ENCODE peak calls at places on chromosomes 12 and 14, in seven cellular contexts. One of them, this sample, is unnamed.

GRCh38 chr14:102215071-102215470 is 75.4 kb downstream of the WDR20 start:
- DNase-seq in germinal center: no peak
- DNase-seq in vagina: no peak
- DNase-seq in central memory CD4-positive, alpha-beta T cell: no peak
- DNase-seq in CD14-positive monocyte: peak
- DNase-seq in hypothalamus: peak
- DNase-seq in T1000: no peak
- DNase-seq in this sample: no peak

GRCh38 chr14:78157855-78158436 is 12.2 kb upstream of the NRXN3 start:
- DNase-seq in germinal center: no peak
- DNase-seq in hypothalamus: no peak
- DNase-seq in CD14-positive monocyte: no peak
- DNase-seq in central memory CD4-positive, alpha-beta T cell: no peak
- DNase-seq in T1000: no peak
- DNase-seq in vagina: no peak
- DNase-seq in this sample: no peak

GRCh38 chr14:60632257-60632656 is 17.0 kb downstream of the SIX1 start:
- DNase-seq in central memory CD4-positive, alpha-beta T cell: no peak
- DNase-seq in germinal center: no peak
- DNase-seq in hypothalamus: no peak
- DNase-seq in CD14-positive monocyte: no peak
- DNase-seq in vagina: no peak
- DNase-seq in T1000: no peak
- DNase-seq in this sample: no peak

GRCh38 chr12:121810833-121811433 is 7.1 kb downstream of the SETD1B start:
- DNase-seq in hypothalamus: no peak
- DNase-seq in germinal center: no peak
- DNase-seq in T1000: no peak
- DNase-seq in CD14-positive monocyte: no peak
- DNase-seq in central memory CD4-positive, alpha-beta T cell: no peak
- DNase-seq in vagina: no peak
- DNase-seq in this sample: no peak

GRCh38 chr12:39359644-39360043 is 83.3 kb downstream of the KIF21A start:
- DNase-seq in CD14-positive monocyte: no peak
- DNase-seq in hypothalamus: no peak
- DNase-seq in central memory CD4-positive, alpha-beta T cell: no peak
- DNase-seq in vagina: no peak
- DNase-seq in germinal center: no peak
- DNase-seq in T1000: no peak
- DNase-seq in this sample: no peak

GRCh38 chr14:73887116-73887490 is 444 bp downstream of the ZNF410 start:
- DNase-seq in CD14-positive monocyte: no peak
- DNase-seq in hypothalamus: no peak
- DNase-seq in T1000: no peak
- DNase-seq in central memory CD4-positive, alpha-beta T cell: no peak
- DNase-seq in vagina: peak
- DNase-seq in germinal center: peak
- DNase-seq in this sample: peak

GRCh38 chr12:90333939-90334338 is 621.0 kb downstream of the CCER1 start:
- DNase-seq in T1000: no peak
- DNase-seq in germinal center: no peak
- DNase-seq in vagina: no peak
- DNase-seq in central memory CD4-positive, alpha-beta T cell: no peak
- DNase-seq in hypothalamus: no peak
- DNase-seq in CD14-positive monocyte: no peak
- DNase-seq in this sample: no peak

GRCh38 chr14:105136401-105137322 is 31.9 kb downstream of the JAG2 start:
- DNase-seq in T1000: no peak
- DNase-seq in hypothalamus: no peak
- DNase-seq in CD14-positive monocyte: no peak
- DNase-seq in central memory CD4-positive, alpha-beta T cell: no peak
- DNase-seq in vagina: no peak
- DNase-seq in germinal center: no peak
- DNase-seq in this sample: no peak

GRCh38 chr12:115451785-115452736 is 768.1 kb upstream of the TBX3 start:
- DNase-seq in germinal center: peak
- DNase-seq in hypothalamus: no peak
- DNase-seq in CD14-positive monocyte: no peak
- DNase-seq in vagina: no peak
- DNase-seq in T1000: no peak
- DNase-seq in central memory CD4-positive, alpha-beta T cell: no peak
- DNase-seq in this sample: peak

GRCh38 chr12:45289245-45290217 is 73.6 kb downstream of the ANO6 start:
- DNase-seq in germinal center: no peak
- DNase-seq in hypothalamus: no peak
- DNase-seq in central memory CD4-positive, alpha-beta T cell: no peak
- DNase-seq in vagina: no peak
- DNase-seq in CD14-positive monocyte: no peak
- DNase-seq in T1000: no peak
- DNase-seq in this sample: peak

GRCh38 chr12:26847431-26847830 is 14.4 kb upstream of the ITPR2 start:
- DNase-seq in T1000: no peak
- DNase-seq in vagina: no peak
- DNase-seq in germinal center: no peak
- DNase-seq in hypothalamus: no peak
- DNase-seq in central memory CD4-positive, alpha-beta T cell: no peak
- DNase-seq in CD14-positive monocyte: no peak
- DNase-seq in this sample: no peak

GRCh38 chr12:68236421-68237059 is 10.9 kb upstream of the IL26 start:
- DNase-seq in central memory CD4-positive, alpha-beta T cell: peak
- DNase-seq in CD14-positive monocyte: no peak
- DNase-seq in T1000: no peak
- DNase-seq in germinal center: peak
- DNase-seq in vagina: no peak
- DNase-seq in hypothalamus: no peak
- DNase-seq in this sample: peak

GRCh38 chr12:127273621-127274020 is 993.3 kb upstream of the TMEM132C start:
- DNase-seq in central memory CD4-positive, alpha-beta T cell: no peak
- DNase-seq in T1000: no peak
- DNase-seq in hypothalamus: no peak
- DNase-seq in germinal center: no peak
- DNase-seq in CD14-positive monocyte: no peak
- DNase-seq in vagina: peak
- DNase-seq in this sample: no peak

GRCh38 chr12:95204141-95204866 is 13.0 kb downstream of the FGD6 start:
- DNase-seq in vagina: peak
- DNase-seq in hypothalamus: no peak
- DNase-seq in germinal center: no peak
- DNase-seq in CD14-positive monocyte: peak
- DNase-seq in T1000: peak
- DNase-seq in central memory CD4-positive, alpha-beta T cell: no peak
- DNase-seq in this sample: no peak

GRCh38 chr14:94601961-94602391 is 10.2 kb upstream of the SERPINA3 start:
- DNase-seq in T1000: no peak
- DNase-seq in CD14-positive monocyte: no peak
- DNase-seq in central memory CD4-positive, alpha-beta T cell: no peak
- DNase-seq in vagina: peak
- DNase-seq in hypothalamus: no peak
- DNase-seq in germinal center: no peak
- DNase-seq in this sample: no peak

GRCh38 chr12:50515587-50515986 is 10.8 kb downstream of the DIP2B start:
- DNase-seq in vagina: no peak
- DNase-seq in central memory CD4-positive, alpha-beta T cell: no peak
- DNase-seq in T1000: no peak
- DNase-seq in germinal center: no peak
- DNase-seq in hypothalamus: no peak
- DNase-seq in CD14-positive monocyte: no peak
- DNase-seq in this sample: no peak

GRCh38 chr12:71763682-71764379 is 9.2 kb downstream of the RAB21 start:
- DNase-seq in T1000: no peak
- DNase-seq in germinal center: no peak
- DNase-seq in central memory CD4-positive, alpha-beta T cell: no peak
- DNase-seq in vagina: no peak
- DNase-seq in CD14-positive monocyte: no peak
- DNase-seq in hypothalamus: no peak
- DNase-seq in this sample: no peak

GRCh38 chr14:68507544-68508081 is 285.3 kb downstream of the ZFP36L1 start:
- DNase-seq in central memory CD4-positive, alpha-beta T cell: peak
- DNase-seq in vagina: no peak
- DNase-seq in CD14-positive monocyte: no peak
- DNase-seq in germinal center: no peak
- DNase-seq in hypothalamus: no peak
- DNase-seq in T1000: no peak
- DNase-seq in this sample: no peak

GRCh38 chr12:12008931-12009611 is 61.7 kb upstream of the BCL2L14 start:
- DNase-seq in central memory CD4-positive, alpha-beta T cell: peak
- DNase-seq in vagina: no peak
- DNase-seq in CD14-positive monocyte: peak
- DNase-seq in hypothalamus: no peak
- DNase-seq in T1000: peak
- DNase-seq in germinal center: peak
- DNase-seq in this sample: peak

GRCh38 chr12:132116709-132117557 is 27.2 kb downstream of the DDX51 start:
- DNase-seq in central memory CD4-positive, alpha-beta T cell: no peak
- DNase-seq in CD14-positive monocyte: no peak
- DNase-seq in T1000: no peak
- DNase-seq in hypothalamus: no peak
- DNase-seq in germinal center: no peak
- DNase-seq in vagina: no peak
- DNase-seq in this sample: no peak

GRCh38 chr14:76762617-76763361 is 1.5 kb downstream of the VASH1 start:
- DNase-seq in vagina: peak
- DNase-seq in hypothalamus: no peak
- DNase-seq in central memory CD4-positive, alpha-beta T cell: no peak
- DNase-seq in T1000: no peak
- DNase-seq in CD14-positive monocyte: no peak
- DNase-seq in germinal center: no peak
- DNase-seq in this sample: no peak

GRCh38 chr12:107486140-107486892 is 199.3 kb upstream of the PWP1 start:
- DNase-seq in central memory CD4-positive, alpha-beta T cell: no peak
- DNase-seq in hypothalamus: no peak
- DNase-seq in T1000: no peak
- DNase-seq in vagina: no peak
- DNase-seq in CD14-positive monocyte: no peak
- DNase-seq in germinal center: no peak
- DNase-seq in this sample: no peak

GRCh38 chr12:64085996-64086395 is 136.1 kb downstream of the KICS2 start:
- DNase-seq in CD14-positive monocyte: no peak
- DNase-seq in vagina: no peak
- DNase-seq in central memory CD4-positive, alpha-beta T cell: no peak
- DNase-seq in T1000: no peak
- DNase-seq in germinal center: no peak
- DNase-seq in hypothalamus: no peak
- DNase-seq in this sample: no peak

GRCh38 chr14:34211732-34212131 is 250.3 kb downstream of the SPTSSA start:
- DNase-seq in germinal center: no peak
- DNase-seq in T1000: no peak
- DNase-seq in hypothalamus: no peak
- DNase-seq in vagina: no peak
- DNase-seq in central memory CD4-positive, alpha-beta T cell: no peak
- DNase-seq in CD14-positive monocyte: no peak
- DNase-seq in this sample: no peak

GRCh38 chr12:11959117-11959823 is 111.5 kb upstream of the BCL2L14 start:
- DNase-seq in vagina: peak
- DNase-seq in T1000: no peak
- DNase-seq in hypothalamus: no peak
- DNase-seq in CD14-positive monocyte: no peak
- DNase-seq in central memory CD4-positive, alpha-beta T cell: no peak
- DNase-seq in germinal center: no peak
- DNase-seq in this sample: peak

GRCh38 chr12:106760184-106760531 is 14.3 kb upstream of the RIC8B start:
- DNase-seq in CD14-positive monocyte: no peak
- DNase-seq in T1000: no peak
- DNase-seq in germinal center: peak
- DNase-seq in vagina: no peak
- DNase-seq in hypothalamus: no peak
- DNase-seq in central memory CD4-positive, alpha-beta T cell: peak
- DNase-seq in this sample: no peak

GRCh38 chr12:107329569-107330324 is 236.4 kb upstream of the CRY1 start:
- DNase-seq in germinal center: no peak
- DNase-seq in hypothalamus: no peak
- DNase-seq in T1000: no peak
- DNase-seq in CD14-positive monocyte: peak
- DNase-seq in central memory CD4-positive, alpha-beta T cell: no peak
- DNase-seq in vagina: no peak
- DNase-seq in this sample: no peak

GRCh38 chr14:69612759-69613145 is 1.4 kb downstream of the SUSD6 start:
- DNase-seq in germinal center: no peak
- DNase-seq in vagina: no peak
- DNase-seq in hypothalamus: no peak
- DNase-seq in T1000: no peak
- DNase-seq in CD14-positive monocyte: no peak
- DNase-seq in central memory CD4-positive, alpha-beta T cell: no peak
- DNase-seq in this sample: no peak

GRCh38 chr14:104515811-104516780 is 63.5 kb upstream of the C14orf180 start:
- DNase-seq in germinal center: no peak
- DNase-seq in T1000: no peak
- DNase-seq in vagina: peak
- DNase-seq in hypothalamus: no peak
- DNase-seq in central memory CD4-positive, alpha-beta T cell: no peak
- DNase-seq in CD14-positive monocyte: no peak
- DNase-seq in this sample: no peak

GRCh38 chr12:47773062-47773857 is at the start of gene SLC48A1:
- DNase-seq in T1000: no peak
- DNase-seq in germinal center: peak
- DNase-seq in central memory CD4-positive, alpha-beta T cell: peak
- DNase-seq in CD14-positive monocyte: no peak
- DNase-seq in hypothalamus: peak
- DNase-seq in vagina: no peak
- DNase-seq in this sample: peak

GRCh38 chr12:6792522-6793201 is 3.3 kb downstream of the CD4 start:
- DNase-seq in vagina: no peak
- DNase-seq in central memory CD4-positive, alpha-beta T cell: peak
- DNase-seq in germinal center: no peak
- DNase-seq in T1000: no peak
- DNase-seq in hypothalamus: no peak
- DNase-seq in CD14-positive monocyte: peak
- DNase-seq in this sample: no peak

GRCh38 chr12:118589162-118589561 is 212.8 kb downstream of the SUDS3 start:
- DNase-seq in vagina: no peak
- DNase-seq in hypothalamus: no peak
- DNase-seq in CD14-positive monocyte: no peak
- DNase-seq in T1000: no peak
- DNase-seq in germinal center: no peak
- DNase-seq in central memory CD4-positive, alpha-beta T cell: no peak
- DNase-seq in this sample: peak

GRCh38 chr14:104427126-104427851 is 152.3 kb upstream of the C14orf180 start:
- DNase-seq in CD14-positive monocyte: peak
- DNase-seq in T1000: no peak
- DNase-seq in germinal center: no peak
- DNase-seq in hypothalamus: no peak
- DNase-seq in vagina: peak
- DNase-seq in central memory CD4-positive, alpha-beta T cell: no peak
- DNase-seq in this sample: no peak

GRCh38 chr14:99120147-99121026 is 151.6 kb downstream of the BCL11B start:
- DNase-seq in germinal center: no peak
- DNase-seq in T1000: no peak
- DNase-seq in hypothalamus: no peak
- DNase-seq in vagina: peak
- DNase-seq in central memory CD4-positive, alpha-beta T cell: no peak
- DNase-seq in CD14-positive monocyte: no peak
- DNase-seq in this sample: no peak

GRCh38 chr12:127620956-127621355 is 646.0 kb upstream of the TMEM132C start:
- DNase-seq in CD14-positive monocyte: no peak
- DNase-seq in hypothalamus: no peak
- DNase-seq in central memory CD4-positive, alpha-beta T cell: no peak
- DNase-seq in vagina: no peak
- DNase-seq in germinal center: no peak
- DNase-seq in T1000: no peak
- DNase-seq in this sample: peak

GRCh38 chr12:11773889-11774677 is 124.6 kb downstream of the ETV6 start:
- DNase-seq in hypothalamus: no peak
- DNase-seq in germinal center: no peak
- DNase-seq in vagina: no peak
- DNase-seq in central memory CD4-positive, alpha-beta T cell: no peak
- DNase-seq in T1000: no peak
- DNase-seq in CD14-positive monocyte: peak
- DNase-seq in this sample: no peak

GRCh38 chr14:24670594-24670993 is 36.6 kb upstream of the GZMB start:
- DNase-seq in hypothalamus: no peak
- DNase-seq in central memory CD4-positive, alpha-beta T cell: no peak
- DNase-seq in T1000: no peak
- DNase-seq in vagina: no peak
- DNase-seq in germinal center: no peak
- DNase-seq in CD14-positive monocyte: no peak
- DNase-seq in this sample: no peak

This sample was measured in NCI-H146.